ENCODE peak calls at places on chromosomes 12 and 14, in eight cellular contexts. P is NCI-H69; D is thoracic aorta; S is GM23338; L is T-helper 1 cell; J is NCI-H1417; A is GM12865; N is stimulated activated CD8-positive, alpha-beta memory T cell treated with anti-CD3 and anti-CD28 coated beads, Interleukin-4, amount 100 ng/mL, for 4 hours. I is an unnamed sample.

GRCh38 chr12:27780612-27781408 is 774 bp upstream of the MANSC4 start:
- DNase-seq in L (peak; percentile 37), N (no peak), S (peak; percentile 60), A (peak; percentile 57), P (peak; percentile 64), D (peak; percentile 24), J (peak; percentile 89), I (peak; percentile 80)

GRCh38 chr12:65673732-65674131 is 150.6 kb upstream of the HMGA2 start:
- DNase-seq in P (no peak), S (no peak), J (no peak), D (no peak), L (no peak), N (no peak), A (no peak), I (peak; percentile 70)

GRCh38 chr12:11174022-11174421 is 3.0 kb downstream of the SMIM10L1 start:
- DNase-seq in P (peak; percentile 63), S (no peak), L (no peak), J (peak; percentile 79), D (no peak), N (no peak), A (no peak), I (no peak)

GRCh38 chr12:93676408-93677194 is 574 bp upstream of the CRADD start:
- DNase-seq in D (no peak), J (no peak), N (no peak), S (no peak), L (peak; percentile 8), A (no peak), P (peak; percentile 44), I (no peak)

GRCh38 chr12:33438890-33439586 is 581 bp downstream of the SYT10 start:
- DNase-seq in A (no peak), S (peak; percentile 73), P (no peak), N (no peak), J (peak; percentile 83), D (no peak), L (no peak), I (peak; percentile 42)

GRCh38 chr12:116434155-116435065 is 124.8 kb upstream of the MAP1LC3B2 start:
- DNase-seq in P (peak; percentile 21), D (peak; percentile 85), A (no peak), S (peak; percentile 80), N (no peak), J (no peak), L (no peak), I (peak; percentile 88)

GRCh38 chr12:97276198-97276580 is 186.4 kb upstream of the RMST start:
- DNase-seq in A (no peak), P (peak; percentile 97), S (peak; percentile 66), N (no peak), D (no peak), J (peak; percentile 87), L (no peak), I (no peak)

GRCh38 chr12:50955697-50956096 is 3.4 kb downstream of the HIGD1C start:
- DNase-seq in D (no peak), A (no peak), P (no peak), L (no peak), J (no peak), N (no peak), S (no peak), I (no peak)

GRCh38 chr14:33282181-33282580 is 343.5 kb downstream of the NPAS3 start:
- DNase-seq in N (no peak), D (no peak), P (no peak), A (no peak), S (no peak), L (no peak), J (no peak), I (no peak)

GRCh38 chr12:12890492-12890814 is 909 bp upstream of the GPRC5A start:
- DNase-seq in J (no peak), P (no peak), D (no peak), L (no peak), S (peak; percentile 34), A (no peak), N (no peak), I (peak; percentile 56)

GRCh38 chr12:6745751-6746525 is 7.0 kb downstream of the MLF2 start:
- DNase-seq in L (peak; percentile 54), J (no peak), D (no peak), N (no peak), P (no peak), S (no peak), A (peak; percentile 55), I (peak; percentile 45)

GRCh38 chr12:131872154-131873046 is 22.0 kb upstream of the ULK1 start:
- DNase-seq in S (no peak), D (no peak), A (no peak), J (no peak), L (no peak), N (no peak), P (no peak), I (peak; percentile 91)

GRCh38 chr12:108955225-108955835 is 65.5 kb downstream of the SVOP start:
- DNase-seq in A (no peak), P (peak; percentile 84), D (no peak), S (no peak), L (no peak), J (peak; percentile 75), N (no peak), I (peak; percentile 39)

GRCh38 chr12:76024942-76025600 is 6.5 kb downstream of the PHLDA1 start:
- DNase-seq in J (no peak), P (peak; percentile 52), S (no peak), L (no peak), D (no peak), N (no peak), A (no peak), I (peak; percentile 96)

GRCh38 chr12:57836442-57837375 is 9.8 kb downstream of the CTDSP2 start:
- DNase-seq in D (no peak), J (peak; percentile 86), S (peak; percentile 84), P (peak; percentile 94), N (no peak), A (peak; percentile 83), L (peak; percentile 61), I (peak; percentile 90)

GRCh38 chr12:33721561-33721960 is 281.9 kb upstream of the SYT10 start:
- DNase-seq in L (no peak), D (no peak), J (no peak), P (no peak), S (no peak), A (no peak), N (no peak), I (no peak)

GRCh38 chr12:31959051-31959700 is at the start of gene RESF1:
- DNase-seq in L (peak; percentile 98), D (peak; percentile 40), J (peak; percentile 97), P (peak; percentile 100), N (peak; percentile 55), S (peak; percentile 95), A (peak; percentile 96), I (peak; percentile 86)

GRCh38 chr12:75900781-75901254 is 130.8 kb downstream of the PHLDA1 start:
- DNase-seq in J (no peak), A (no peak), D (no peak), L (no peak), N (no peak), S (no peak), P (peak; percentile 73), I (no peak)

GRCh38 chr12:93020998-93021597 is 92.0 kb upstream of the EEA1 start:
- DNase-seq in J (no peak), D (no peak), A (no peak), L (no peak), P (no peak), S (no peak), N (no peak), I (peak; percentile 10)

I was measured in cardiac fibroblast.